ENCODE peak calls at places on chromosomes 13 and 19, in ten cellular contexts. E is uterus; S is hepatic stellate cell; B is ELR; J is kidney tubule cell; R is stimulated activated CD4-positive, alpha-beta T cell treated with anti-CD3 and anti-CD28 coated beads, Interleukin-12 subunit alpha, Interleukin-12 subunit beta, amount 100 ng/mL, for 24 hours; F is hypothalamus; L is stomach; U is stimulated activated CD8-positive, alpha-beta memory T cell treated with anti-CD3 and anti-CD28 coated beads, Interleukin-2, amount 100 ng/mL, for 48 hours; G is T1000. X is an unnamed sample.

GRCh38 chr19:45402469-45403070 is 2.3 kb downstream of the PPP1R13L start:
- DNase-seq in E (no peak), S (peak), B (peak), J (peak), R (no peak), F (no peak), L (peak), U (peak), G (no peak), X (no peak)

GRCh38 chr13:24083722-24084421 is 76.6 kb upstream of the SPATA13 start:
- DNase-seq in E (no peak), S (no peak), B (no peak), J (peak), R (no peak), F (no peak), L (no peak), U (no peak), G (no peak), X (no peak)

GRCh38 chr19:48819366-48819816 is 8.6 kb upstream of the BCAT2 start:
- DNase-seq in E (peak), S (no peak), B (peak), J (peak), R (no peak), F (peak), L (peak), U (no peak), G (peak), X (no peak)

GRCh38 chr13:38350114-38350617 is 515 bp downstream of the UFM1 start:
- DNase-seq in E (no peak), S (peak), B (peak), J (peak), R (peak), F (peak), L (peak), U (peak), G (no peak), X (peak)

GRCh38 chr13:97855570-97855970 is 97.9 kb upstream of the IPO5 start:
- DNase-seq in E (peak), S (peak), B (peak), J (peak), R (no peak), F (no peak), L (no peak), U (no peak), G (peak), X (peak)

GRCh38 chr13:79485014-79485441 is 4.1 kb downstream of the NDFIP2 start:
- DNase-seq in E (no peak), S (peak), B (peak), J (peak), R (no peak), F (no peak), L (peak), U (no peak), G (no peak), X (peak)

GRCh38 chr19:4575978-4576933 is 16.8 kb upstream of the SEMA6B start:
- DNase-seq in E (peak), S (peak), B (peak), J (peak), R (peak), F (peak), L (peak), U (peak), G (peak), X (peak)

GRCh38 chr19:38082256-38083118 is 141.5 kb downstream of the DPF1 start:
- DNase-seq in E (no peak), S (no peak), B (no peak), J (no peak), R (no peak), F (no peak), L (no peak), U (no peak), G (no peak), X (no peak)

GRCh38 chr13:31987071-31987470 is 44.5 kb upstream of the FRY start:
- DNase-seq in E (no peak), S (no peak), B (no peak), J (no peak), R (no peak), F (no peak), L (no peak), U (no peak), G (no peak), X (no peak)

GRCh38 chr13:113448885-113449692 is 4.2 kb downstream of the ADPRHL1 start:
- DNase-seq in E (peak), S (peak), B (no peak), J (no peak), R (no peak), F (no peak), L (peak), U (peak), G (peak), X (peak)

GRCh38 chr13:94569615-94570014 is 26.3 kb downstream of the TGDS start:
- DNase-seq in E (no peak), S (no peak), B (no peak), J (no peak), R (no peak), F (no peak), L (no peak), U (no peak), G (no peak), X (no peak)

GRCh38 chr13:45718063-45718462 is 15.9 kb downstream of the CBY2 start:
- DNase-seq in E (no peak), S (no peak), B (peak), J (peak), R (no peak), F (no peak), L (no peak), U (no peak), G (no peak), X (no peak)

GRCh38 chr19:4816388-4817165 is 14.9 kb downstream of the TICAM1 start:
- DNase-seq in E (no peak), S (no peak), B (no peak), J (no peak), R (no peak), F (no peak), L (no peak), U (no peak), G (no peak), X (no peak)

GRCh38 chr19:47226426-47227346 is 4.3 kb downstream of the BBC3 start:
- DNase-seq in E (peak), S (peak), B (peak), J (peak), R (no peak), F (peak), L (peak), U (no peak), G (peak), X (peak)

GRCh38 chr13:80105350-80105749 is 235.6 kb downstream of the SPRY2 start:
- DNase-seq in E (no peak), S (no peak), B (no peak), J (no peak), R (no peak), F (no peak), L (no peak), U (no peak), G (no peak), X (no peak)

GRCh38 chr13:107124129-107124718 is 556.3 kb upstream of the ARGLU1 start:
- DNase-seq in E (no peak), S (no peak), B (peak), J (peak), R (no peak), F (no peak), L (no peak), U (no peak), G (no peak), X (no peak)

GRCh38 chr19:57293719-57294118 is 13.4 kb downstream of the ZNF460 start:
- DNase-seq in E (no peak), S (no peak), B (no peak), J (no peak), R (no peak), F (no peak), L (no peak), U (no peak), G (no peak), X (no peak)

GRCh38 chr13:32537580-32538233 is 888 bp downstream of the N4BP2L2 start:
- DNase-seq in E (peak), S (no peak), B (peak), J (peak), R (no peak), F (peak), L (peak), U (peak), G (no peak), X (peak)

X was measured in SJSA1.